ENCODE peak calls at places on chromosomes 5 and 9, in six cellular contexts. H is GM06990, X is endothelial cell, I is T1000, Q is ascending aorta, G is NCI-H1930. C is an unnamed sample.

GRCh38 chr9:34047864-34048729 is 590 bp downstream of the UBAP2 start:
- DNase-seq in H (no peak), I (no peak), G (no peak), X (peak), Q (peak), C (peak)

GRCh38 chr5:172283020-172283861 is at the start of gene UBTD2:
- DNase-seq in G (no peak), Q (peak), H (peak), I (no peak), X (peak), C (peak)

GRCh38 chr5:96338624-96339023 is 94.4 kb downstream of the PCSK1 start:
- DNase-seq in X (no peak), Q (peak), G (no peak), H (no peak), I (no peak), C (peak)

GRCh38 chr5:103624035-103624461 is 61.5 kb upstream of the NUDT12 start:
- DNase-seq in X (no peak), Q (no peak), G (no peak), H (no peak), I (no peak), C (no peak)

GRCh38 chr9:95313010-95313498 is 4.5 kb downstream of the FANCC start:
- DNase-seq in G (peak), X (peak), I (no peak), Q (peak), H (peak), C (peak)

GRCh38 chr5:98787131-98787719 is 13.8 kb downstream of the RGMB start:
- DNase-seq in Q (no peak), H (no peak), X (no peak), I (no peak), G (no peak), C (no peak)

GRCh38 chr5:151699071-151699901 is 12.6 kb upstream of the SPARC start:
- DNase-seq in Q (peak), H (no peak), I (peak), G (no peak), X (no peak), C (peak)

GRCh38 chr5:113189291-113189690 is 212.7 kb downstream of the DCP2 start:
- DNase-seq in H (no peak), I (no peak), G (no peak), X (no peak), Q (no peak), C (no peak)

GRCh38 chr9:136258299-136258625 is 12.7 kb upstream of the QSOX2 start:
- DNase-seq in Q (no peak), G (no peak), X (no peak), H (no peak), I (no peak), C (no peak)

GRCh38 chr5:14869286-14870164 is 2.1 kb downstream of the ANKH start:
- DNase-seq in G (no peak), H (no peak), Q (no peak), I (no peak), X (no peak), C (no peak)

GRCh38 chr5:139439013-139439903 is at the start of gene DNAJC18:
- DNase-seq in Q (peak), X (peak), G (peak), I (peak), H (peak), C (peak)

GRCh38 chr9:32442433-32442832 is 58.0 kb downstream of the ACO1 start:
- DNase-seq in H (no peak), X (no peak), I (no peak), Q (no peak), G (no peak), C (no peak)

GRCh38 chr5:41404757-41405156 is 105.6 kb downstream of the PLCXD3 start:
- DNase-seq in X (no peak), G (no peak), Q (no peak), I (no peak), H (no peak), C (no peak)

C was measured in left ventricle myocardium superior.